ENCODE peak calls at places on chromosomes 2 and 18, in seven cellular contexts. Y is H1, X is stomach, I is K562, E is suprapubic skin, S is spleen, V is HCT116. W is an unnamed sample.

GRCh38 chr2:176491172-176491904 is 222.1 kb downstream of the MTX2 start:
- DNase-seq in Y (no peak), X (peak), I (peak), E (peak), S (no peak), V (no peak), W (no peak)

GRCh38 chr2:120308038-120308910 is 37.7 kb upstream of the INHBB start:
- DNase-seq in Y (no peak), X (no peak), I (no peak), E (no peak), S (peak), V (no peak), W (no peak)

GRCh38 chr2:219028141-219028540 is 13.2 kb downstream of the CFAP65 start:
- DNase-seq in Y (no peak), X (no peak), I (no peak), E (no peak), S (peak), V (no peak), W (no peak)

GRCh38 chr2:152307863-152308262 is 27.1 kb upstream of the FMNL2 start:
- DNase-seq in Y (no peak), X (no peak), I (no peak), E (no peak), S (no peak), V (no peak), W (no peak)

GRCh38 chr2:120678251-120678650 is 57.4 kb upstream of the GLI2 start:
- DNase-seq in Y (no peak), X (no peak), I (no peak), E (no peak), S (peak), V (no peak), W (no peak)

GRCh38 chr2:176178271-176178806 is 10.1 kb upstream of the HOXD1 start:
- DNase-seq in Y (no peak), X (no peak), I (no peak), E (no peak), S (no peak), V (no peak), W (no peak)

GRCh38 chr2:234974501-234975385 is 22.9 kb downstream of the SH3BP4 start:
- DNase-seq in Y (no peak), X (peak), I (no peak), E (no peak), S (no peak), V (no peak), W (no peak)

GRCh38 chr2:222582931-222583330 is 73.0 kb downstream of the FARSB start:
- DNase-seq in Y (no peak), X (no peak), I (no peak), E (no peak), S (no peak), V (no peak), W (no peak)

GRCh38 chr18:666177-666576 is 8.7 kb downstream of the TYMS start:
- DNase-seq in Y (no peak), X (no peak), I (peak), E (no peak), S (no peak), V (no peak), W (no peak)

GRCh38 chr2:42223067-42223636 is 54.0 kb downstream of the EML4 start:
- DNase-seq in Y (no peak), X (no peak), I (no peak), E (no peak), S (no peak), V (no peak), W (no peak)

GRCh38 chr2:174771631-174772491 is 7.6 kb upstream of the CHRNA1 start:
- DNase-seq in Y (peak), X (peak), I (peak), E (peak), S (peak), V (peak), W (no peak)

GRCh38 chr2:222424281-222424728 is at the start of gene SGPP2:
- DNase-seq in Y (no peak), X (peak), I (no peak), E (no peak), S (peak), V (no peak), W (no peak)

GRCh38 chr2:229342376-229342775 is 71.3 kb upstream of the PID1 start:
- DNase-seq in Y (peak), X (peak), I (peak), E (no peak), S (no peak), V (peak), W (no peak)

GRCh38 chr18:10215444-10215843 is 239.0 kb upstream of the APCDD1 start:
- DNase-seq in Y (no peak), X (no peak), I (no peak), E (no peak), S (no peak), V (no peak), W (no peak)

GRCh38 chr2:157233506-157233905 is 24.0 kb upstream of the GALNT5 start:
- DNase-seq in Y (no peak), X (no peak), I (peak), E (no peak), S (no peak), V (no peak), W (no peak)

GRCh38 chr18:50879302-50880107 is 587 bp downstream of the ME2 start:
- DNase-seq in Y (no peak), X (peak), I (no peak), E (no peak), S (no peak), V (no peak), W (no peak)
- TF ChIP-seq POLR2A in Y (no peak), X (no peak), I (no peak), E (no peak), S (no peak), V (no peak), W (no peak)

DNA sequence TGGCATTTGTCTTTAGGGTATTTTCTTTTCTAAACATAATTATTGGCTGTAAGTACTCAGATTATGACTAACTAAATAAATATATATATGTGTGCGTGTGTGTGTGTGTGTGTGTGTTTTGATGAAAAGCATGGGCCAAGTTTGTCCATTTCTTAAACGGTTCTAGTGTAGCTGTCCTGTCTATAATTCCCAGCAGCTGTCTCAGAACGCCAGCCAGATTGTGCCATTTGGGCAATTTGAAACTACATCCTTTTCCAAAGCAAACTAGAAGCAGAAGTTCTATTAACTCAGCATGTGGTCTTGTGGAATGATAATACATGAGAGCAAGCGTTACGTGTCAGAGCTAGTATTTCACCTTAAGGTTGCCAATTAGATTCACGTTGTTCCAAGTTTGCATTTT is 1.7 kb downstream of the ARHGAP28 start:
- DNase-seq in Y (no peak), X (no peak), I (no peak), E (no peak), S (no peak), V (no peak), W (no peak)
- H3K27ac ChIP-seq in Y (no peak), X (no peak), I (no peak), E (peak), S (peak), V (no peak), W (peak)

GRCh38 chr2:111072220-111072871 is 48.4 kb upstream of the BCL2L11 start:
- DNase-seq in Y (no peak), X (no peak), I (no peak), E (no peak), S (no peak), V (no peak), W (no peak)
- TF ChIP-seq POLR2AphosphoS5 in Y (no peak), X (peak), I (no peak), E (no peak), S (no peak), V (peak), W (no peak)

DNA sequence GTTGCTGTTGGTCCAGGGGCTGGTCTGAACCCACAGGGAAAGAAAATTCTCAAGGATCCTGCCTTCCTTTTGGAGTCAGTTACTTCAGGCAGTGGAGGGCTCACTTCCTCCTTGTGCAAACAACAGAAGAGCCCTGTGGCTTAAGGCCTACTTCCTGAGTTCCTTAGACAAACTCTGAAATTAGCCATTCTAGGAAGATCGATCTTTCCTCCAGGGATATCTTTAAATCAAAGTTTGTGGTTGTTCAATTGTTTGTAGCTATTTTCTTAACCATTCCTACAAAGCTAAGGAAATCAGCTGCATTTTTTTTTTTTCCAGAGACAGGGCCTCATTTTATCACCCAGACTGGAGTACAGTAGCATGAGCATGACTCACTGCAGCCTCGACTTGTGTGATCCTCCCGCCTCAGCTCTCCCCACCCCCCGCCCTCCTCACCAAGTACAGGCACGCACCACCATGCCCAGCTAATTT is 156.0 kb downstream of the TANC1 start:
- DNase-seq in Y (no peak), X (peak), I (peak), E (no peak), S (no peak), V (peak), W (no peak)
- TF ChIP-seq POLR2A in Y (no peak), X (no peak), I (no peak), E (no peak), S (no peak), V (no peak), W (no peak)

GRCh38 chr2:230888824-230889400 is 24.2 kb downstream of the ITM2C start:
- DNase-seq in Y (no peak), X (no peak), I (no peak), E (no peak), S (peak), V (no peak), W (no peak)

GRCh38 chr2:230885467-230886130 is 20.9 kb downstream of the ITM2C start:
- DNase-seq in Y (no peak), X (no peak), I (peak), E (no peak), S (peak), V (no peak), W (no peak)

GRCh38 chr2:230886207-230886606 is 21.5 kb downstream of the ITM2C start:
- DNase-seq in Y (no peak), X (no peak), I (no peak), E (no peak), S (no peak), V (no peak), W (no peak)

GRCh38 chr2:230887361-230887760 is 22.6 kb downstream of the ITM2C start:
- DNase-seq in Y (no peak), X (no peak), I (no peak), E (no peak), S (no peak), V (no peak), W (no peak)

DNA sequence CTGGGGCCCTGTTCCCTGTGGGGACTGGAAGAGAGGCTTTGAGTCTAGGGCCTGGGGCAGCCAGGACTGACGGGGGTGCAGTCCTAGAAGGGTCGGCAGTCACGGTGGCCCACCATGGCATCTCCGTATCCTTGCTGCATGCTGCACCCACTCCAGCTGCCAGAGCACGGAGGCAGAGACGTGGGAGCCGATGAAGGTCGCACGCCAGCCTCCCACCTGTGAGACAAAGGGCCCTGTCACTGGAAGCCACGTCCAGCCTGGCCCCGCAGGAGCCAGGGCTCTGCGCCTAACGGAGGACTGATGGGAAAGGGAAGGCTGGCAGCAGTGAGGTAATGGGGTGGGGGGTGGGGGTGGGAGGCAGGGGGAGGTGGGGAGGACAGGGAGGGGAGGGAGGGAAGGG is 21.9 kb downstream of the ITM2C start:
- DNase-seq in Y (no peak), X (no peak), I (no peak), E (no peak), S (peak), V (no peak), W (no peak)
- H3K27ac ChIP-seq in Y (no peak), X (no peak), I (no peak), E (no peak), S (no peak), V (no peak), W (no peak)